ENCODE peak calls at places on chromosomes 16 and 17, in four cellular contexts. X is pancreas; P is heart left ventricle; F is naive thymus-derived CD4-positive, alpha-beta T cell. S is an unnamed sample.
A peak's percentile ranks its signal among the peaks of the same experiment; 100 is the strongest.

GRCh38 chr16:57837305-57838125 is 35.2 kb upstream of the KIFC3 start:
- ATAC-seq in X (no peak), P (no peak), F (no peak), S (no peak)

GRCh38 chr16:84608281-84608680 is 9.6 kb downstream of the COTL1 start:
- ATAC-seq in X (no peak), P (no peak), F (peak; percentile 68), S (no peak)

GRCh38 chr17:80453980-80454556 is 22.3 kb downstream of the NPTX1 start:
- ATAC-seq in X (peak; percentile 42), P (no peak), F (no peak), S (peak; percentile 24)

GRCh38 chr16:4082474-4083044 is 33.7 kb downstream of the ADCY9 start:
- ATAC-seq in X (no peak), P (no peak), F (no peak), S (no peak)

GRCh38 chr17:50584116-50584515 is 23.6 kb downstream of the CACNA1G start:
- ATAC-seq in X (no peak), P (peak; percentile 25), F (no peak), S (no peak)

GRCh38 chr16:11102523-11102898 is 153.5 kb downstream of the SOCS1 start:
- ATAC-seq in X (peak; percentile 10), P (no peak), F (no peak), S (no peak)

GRCh38 chr17:58403312-58403711 is 14.0 kb downstream of the RNF43 start:
- ATAC-seq in X (peak; percentile 25), P (no peak), F (no peak), S (no peak)

GRCh38 chr16:80964351-80964750 is 42.3 kb downstream of the CMC2 start:
- ATAC-seq in X (no peak), P (no peak), F (no peak), S (no peak)

GRCh38 chr16:67284699-67285646 is 5.6 kb downstream of the PLEKHG4 start:
- ATAC-seq in X (peak; percentile 94), P (peak; percentile 75), F (no peak), S (no peak)

GRCh38 chr17:67995568-67996191 is 589 bp downstream of the C17orf58 start:
- ATAC-seq in X (peak; percentile 5), P (peak; percentile 19), F (no peak), S (no peak)

GRCh38 chr17:59899099-59899498 is 6.2 kb downstream of the RPS6KB1 start:
- ATAC-seq in X (peak; percentile 90), P (peak; percentile 52), F (no peak), S (no peak)

GRCh38 chr16:24819462-24820040 is 26.2 kb upstream of the SLC5A11 start:
- ATAC-seq in X (no peak), P (no peak), F (no peak), S (no peak)

GRCh38 chr17:28899212-28899815 is 1.8 kb upstream of the FLOT2 start:
- ATAC-seq in X (no peak), P (no peak), F (no peak), S (no peak)

GRCh38 chr17:49616546-49617205 is 41.0 kb downstream of the NXPH3 start:
- ATAC-seq in X (peak; percentile 84), P (peak; percentile 86), F (no peak), S (peak; percentile 68)

GRCh38 chr17:16486373-16487250 is 5.4 kb downstream of the LRRC75A start:
- ATAC-seq in X (peak; percentile 84), P (peak; percentile 82), F (no peak), S (peak; percentile 67)

GRCh38 chr16:79601978-79602609 is 1.6 kb upstream of the MAF start:
- ATAC-seq in X (peak; percentile 46), P (peak; percentile 51), F (peak; percentile 20), S (no peak)

GRCh38 chr16:71593048-71593999 is 16.4 kb upstream of the TAT start:
- ATAC-seq in X (peak; percentile 32), P (no peak), F (no peak), S (no peak)

GRCh38 chr16:81549547-81550411 is 105.2 kb downstream of the CMIP start:
- ATAC-seq in X (peak; percentile 2), P (no peak), F (no peak), S (no peak)

GRCh38 chr17:46847204-46848191 is 3.9 kb upstream of the WNT9B start:
- ATAC-seq in X (no peak), P (no peak), F (no peak), S (no peak)

GRCh38 chr16:11180489-11180888 is 75.5 kb downstream of the SOCS1 start:
- ATAC-seq in X (peak; percentile 35), P (no peak), F (peak; percentile 50), S (no peak)

GRCh38 chr17:31310260-31310659 is 3.6 kb downstream of the EVI2B start:
- ATAC-seq in X (no peak), P (no peak), F (peak; percentile 81), S (no peak)

GRCh38 chr16:12147681-12148479 is 171.3 kb downstream of the SNX29 start:
- ATAC-seq in X (no peak), P (peak; percentile 89), F (no peak), S (no peak)

GRCh38 chr16:3094289-3095027 is 4.6 kb downstream of the ZSCAN10 start:
- ATAC-seq in X (peak; percentile 79), P (no peak), F (peak; percentile 59), S (no peak)

GRCh38 chr16:89167425-89167941 is 4.1 kb upstream of the CDH15 start:
- ATAC-seq in X (peak; percentile 66), P (peak; percentile 82), F (peak; percentile 49), S (peak; percentile 51)

GRCh38 chr17:58606934-58607333 is 84.9 kb downstream of the TEX14 start:
- ATAC-seq in X (no peak), P (peak; percentile 63), F (no peak), S (no peak)

GRCh38 chr16:16763449-16763848 is 384.5 kb downstream of the NPIPA7 start:
- ATAC-seq in X (no peak), P (no peak), F (no peak), S (no peak)

GRCh38 chr17:67280279-67280678 is 35.3 kb upstream of the HELZ start:
- ATAC-seq in X (no peak), P (peak; percentile 75), F (no peak), S (peak; percentile 46)

GRCh38 chr17:72634621-72635020 is 457.9 kb downstream of the SLC39A11 start:
- ATAC-seq in X (no peak), P (no peak), F (no peak), S (no peak)

GRCh38 chr16:56708821-56709685 is 20.9 kb upstream of the NUP93 start:
- ATAC-seq in X (no peak), P (no peak), F (peak; percentile 47), S (no peak)

GRCh38 chr16:46747777-46748651 is at the start of gene MYLK3:
- ATAC-seq in X (no peak), P (peak; percentile 89), F (no peak), S (no peak)

DNA sequence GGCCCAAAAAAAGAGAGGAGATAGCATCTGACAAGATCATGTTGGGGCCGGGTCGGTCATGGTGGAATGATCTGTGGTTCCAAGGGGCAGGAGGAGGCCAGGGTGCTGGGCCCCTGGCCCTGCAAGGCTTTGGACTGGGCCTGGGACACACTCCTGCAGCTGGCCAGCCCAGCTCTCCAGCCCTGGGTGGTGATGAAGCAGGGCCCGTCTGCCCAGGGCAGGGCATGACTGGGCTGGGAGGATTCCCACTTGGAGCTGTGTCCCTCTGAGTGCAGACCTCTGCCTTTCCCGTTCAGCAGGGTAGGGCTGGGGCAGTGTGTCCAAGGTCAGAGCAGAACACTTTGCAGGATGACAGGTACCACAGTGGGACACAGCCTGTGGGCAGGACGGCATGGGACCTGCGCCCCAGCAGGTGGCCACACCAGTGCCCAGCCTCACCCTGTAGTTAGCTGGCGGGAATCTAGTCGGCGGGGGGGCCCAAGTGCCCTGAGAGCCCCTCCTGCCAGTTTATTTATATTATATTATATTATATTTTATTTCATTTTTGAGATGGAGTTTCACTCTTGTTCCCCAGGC is 27.6 kb upstream of the MYO15B start:
- ATAC-seq in X (no peak), P (no peak), F (no peak), S (no peak)
- H3K27ac ChIP-seq in X (no peak overlapping the region), P (no peak overlapping the region), F (no peak overlapping the region), S (no peak overlapping the region)

DNA sequence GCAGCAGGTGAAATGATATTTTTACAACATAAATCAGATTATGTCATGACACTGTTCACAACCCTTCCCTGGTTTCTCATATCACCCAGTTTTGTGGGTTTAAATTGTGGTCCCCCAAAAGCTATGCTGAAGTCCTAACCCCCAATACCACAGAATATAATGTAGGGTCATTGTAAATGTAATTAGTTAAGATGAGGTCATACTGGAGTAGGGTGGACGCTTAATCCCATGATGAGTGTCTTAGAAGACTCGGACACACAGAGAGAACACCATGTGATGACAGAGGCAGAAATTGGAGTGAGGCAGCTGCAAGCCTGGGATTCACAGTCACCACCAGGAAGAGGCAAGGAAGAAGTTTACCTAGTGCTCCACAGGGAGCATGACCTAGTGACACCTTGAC is 197.8 kb downstream of the SALL1 start:
- ATAC-seq in X (no peak), P (no peak), F (no peak), S (no peak)
- H3K36me3 ChIP-seq in X (no peaks in the 10 kb centered on the region), P (no peaks in the 10 kb centered on the region), F (no peaks in the 10 kb centered on the region), S (no peaks in the 10 kb centered on the region)

DNA sequence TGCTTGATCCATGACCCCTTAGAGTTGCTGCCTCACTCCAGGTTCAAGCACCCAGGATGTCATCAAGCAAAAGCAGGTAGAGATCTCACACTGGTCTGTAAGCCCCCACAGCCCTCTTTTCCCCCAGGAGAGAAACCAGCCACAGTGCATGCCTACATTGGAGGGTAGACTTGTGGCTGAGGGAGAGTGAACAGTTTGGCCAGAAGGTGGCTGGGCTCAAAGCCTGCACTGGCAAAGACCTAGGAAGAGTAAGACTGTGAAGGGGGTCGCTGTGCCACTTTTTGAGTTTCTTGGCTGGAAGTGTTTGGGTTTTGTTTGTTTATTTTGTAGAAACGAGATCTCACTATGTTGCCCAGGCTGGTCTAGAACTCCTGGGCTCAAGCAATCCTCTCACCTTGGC is 28.5 kb downstream of the HOXB1 start:
- ATAC-seq in X (no peak), P (no peak), F (no peak), S (no peak)
- H3K27me3 ChIP-seq in X (peaks cover 5% of the 10 kb centered on the region), P (peaks cover 45% of the 10 kb centered on the region), F (no peaks in the 10 kb centered on the region), S (no peaks in the 10 kb centered on the region)

GRCh38 chr16:14186954-14187306 is 115.8 kb downstream of the MRTFB start:
- ATAC-seq in X (peak; percentile 35), P (peak; percentile 65), F (no peak), S (no peak)
- H3K27ac ChIP-seq in X (no peak overlapping the region), P (peak overlapping the region; percentile 74), F (peak overlapping the region; percentile 37), S (peak overlapping the region; percentile 78)

GRCh38 chr17:82269882-82270500 is 3.5 kb downstream of the CSNK1D start:
- ATAC-seq in X (no peak), P (no peak), F (no peak), S (no peak)
- H3K36me3 ChIP-seq in X (peaks cover 7% of the 10 kb centered on the region), P (peaks cover 9% of the 10 kb centered on the region), F (peaks cover 5% of the 10 kb centered on the region), S (peaks cover 42% of the 10 kb centered on the region)

DNA sequence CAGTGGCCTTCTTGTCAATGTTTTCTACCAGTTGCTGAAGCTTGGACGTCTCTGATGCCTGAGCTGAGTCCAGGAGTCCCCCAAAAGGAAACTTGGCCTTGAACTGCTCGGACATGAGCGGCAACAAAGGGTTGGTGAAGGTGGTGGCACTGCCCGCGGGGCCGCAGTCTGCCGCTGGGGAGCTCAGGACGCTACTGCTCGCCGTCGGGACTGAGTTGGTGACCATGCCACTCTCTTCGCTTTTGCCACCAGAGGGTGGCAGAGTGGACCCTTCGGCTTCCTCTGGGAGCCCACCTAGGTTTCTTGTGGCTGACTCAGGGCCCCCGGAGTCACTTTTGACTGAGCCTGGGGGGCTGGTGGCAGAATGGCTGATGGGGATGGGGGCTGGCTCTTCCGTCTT is 11.0 kb downstream of the SALL1 start:
- ATAC-seq in X (no peak), P (no peak), F (no peak), S (no peak)
- H3K27me3 ChIP-seq in X (peaks cover 17% of the 10 kb centered on the region), P (peaks cover 8% of the 10 kb centered on the region), F (no peaks in the 10 kb centered on the region), S (peaks cover 91% of the 10 kb centered on the region)

S was measured in gastroesophageal sphincter.